ENCODE peak calls at places on chromosomes 3 and 15, in eight cellular contexts. C is hepatocyte; G is mucosa of descending colon; B is GM06990; M is AG04450; T is HFFc6; Q is CD4-positive, alpha-beta T cell; E is RWPE1. F is an unnamed sample.

GRCh38 chr15:36005542-36005941 is 459.6 kb upstream of the DPH6 start:
- DNase-seq in T (no peak), E (no peak), Q (no peak), G (no peak), M (no peak), B (no peak), C (no peak), F (no peak)

GRCh38 chr3:127490271-127491023 is 100.1 kb downstream of the TPRA1 start:
- DNase-seq in E (no peak), G (no peak), B (no peak), T (no peak), M (no peak), C (no peak), Q (no peak), F (no peak)

GRCh38 chr3:128698211-128699011 is 27.6 kb upstream of the RAB7A start:
- DNase-seq in M (no peak), B (no peak), T (no peak), G (peak), C (peak), E (peak), Q (no peak), F (no peak)

GRCh38 chr15:83352124-83352523 is 67.7 kb upstream of the BNC1 start:
- DNase-seq in T (no peak), E (no peak), G (no peak), C (no peak), M (no peak), Q (no peak), B (no peak), F (no peak)

GRCh38 chr3:125437631-125438435 is 62.7 kb upstream of the ZNF148 start:
- DNase-seq in B (no peak), T (no peak), Q (peak), C (peak), M (no peak), E (peak), G (peak), F (no peak)

GRCh38 chr15:91265431-91265940 is 165.4 kb downstream of the SV2B start:
- DNase-seq in B (no peak), E (no peak), C (no peak), T (no peak), G (no peak), M (no peak), Q (no peak), F (no peak)

GRCh38 chr15:73800662-73801345 is 47.7 kb upstream of the INSYN1 start:
- DNase-seq in Q (no peak), B (no peak), M (peak), C (peak), G (peak), E (peak), T (peak), F (no peak)

GRCh38 chr3:195095704-195096036 is 175.3 kb downstream of the XXYLT1 start:
- DNase-seq in G (no peak), C (no peak), Q (no peak), T (no peak), B (no peak), M (no peak), E (no peak), F (no peak)

GRCh38 chr15:35557544-35557943 is 11.6 kb upstream of the DPH6 start:
- DNase-seq in Q (no peak), T (peak), B (no peak), E (peak), C (no peak), G (no peak), M (peak), F (no peak)

GRCh38 chr3:43071313-43071893 is 34.5 kb downstream of the POMGNT2 start:
- DNase-seq in Q (no peak), B (no peak), T (no peak), G (peak), E (no peak), M (no peak), C (no peak), F (no peak)

GRCh38 chr15:76152197-76152596 is 92.4 kb downstream of the TMEM266 start:
- DNase-seq in G (no peak), C (no peak), Q (no peak), B (no peak), T (no peak), M (no peak), E (no peak), F (no peak)

GRCh38 chr3:42180901-42181300 is 85.1 kb downstream of the CCK start:
- DNase-seq in C (no peak), G (peak), Q (no peak), B (no peak), T (no peak), E (no peak), M (no peak), F (no peak)

GRCh38 chr3:156643729-156644389 is 30.5 kb upstream of the TIPARP start:
- DNase-seq in E (no peak), G (peak), C (peak), M (peak), T (no peak), B (peak), Q (no peak), F (no peak)

GRCh38 chr15:70164156-70164900 is 66.6 kb upstream of the TLE3 start:
- DNase-seq in G (no peak), Q (no peak), B (no peak), M (no peak), C (no peak), T (no peak), E (no peak), F (no peak)

GRCh38 chr15:48996276-48996675 is 32.6 kb upstream of the SHC4 start:
- DNase-seq in B (no peak), Q (no peak), T (no peak), E (no peak), G (no peak), C (no peak), M (no peak), F (no peak)

GRCh38 chr3:37494206-37494605 is 319.8 kb upstream of the LRRFIP2 start:
- DNase-seq in B (no peak), M (no peak), T (no peak), E (no peak), Q (no peak), G (no peak), C (no peak), F (no peak)

GRCh38 chr15:80404719-80405553 is 754 bp downstream of the ARNT2 start:
- DNase-seq in T (no peak), M (no peak), Q (no peak), B (no peak), C (peak), G (no peak), E (no peak), F (no peak)

GRCh38 chr3:146550743-146551510 is 6.5 kb upstream of the PLSCR1 start:
- DNase-seq in G (no peak), Q (no peak), C (peak), M (peak), B (no peak), E (peak), T (peak), F (no peak)

GRCh38 chr3:185699927-185700326 is 113.8 kb downstream of the SENP2 start:
- DNase-seq in M (no peak), C (no peak), E (no peak), B (no peak), Q (no peak), G (no peak), T (no peak), F (no peak)

GRCh38 chr15:64050281-64051092 is 4.2 kb upstream of the DAPK2 start:
- DNase-seq in Q (no peak), B (no peak), G (peak), T (no peak), E (no peak), M (no peak), C (peak), F (no peak)

GRCh38 chr3:84439476-84439875 is 519.3 kb upstream of the CADM2 start:
- DNase-seq in M (no peak), Q (no peak), E (no peak), B (no peak), T (no peak), G (no peak), C (no peak), F (no peak)

GRCh38 chr3:107969994-107970896 is 120.6 kb downstream of the CD47 start:
- DNase-seq in T (no peak), B (no peak), Q (no peak), M (no peak), C (peak), E (no peak), G (no peak), F (no peak)

GRCh38 chr15:100725121-100726069 is 123.0 kb downstream of the ASB7 start:
- DNase-seq in C (no peak), M (peak), Q (no peak), B (no peak), T (peak), E (no peak), G (no peak), F (no peak)

GRCh38 chr15:37221671-37222207 is 121.4 kb upstream of the MEIS2 start:
- DNase-seq in E (no peak), Q (no peak), G (no peak), M (no peak), B (no peak), C (no peak), T (no peak), F (no peak)

GRCh38 chr15:95307115-95307514 is 1023.4 kb upstream of the NR2F2 start:
- DNase-seq in E (no peak), Q (no peak), G (no peak), M (no peak), B (no peak), C (no peak), T (no peak), F (no peak)

GRCh38 chr15:66452421-66452820 is 45.1 kb downstream of the SNAPC5 start:
- DNase-seq in M (no peak), E (no peak), G (no peak), C (no peak), T (no peak), B (no peak), Q (no peak), F (no peak)

GRCh38 chr3:186143280-186143679 is 34.4 kb upstream of the ETV5 start:
- DNase-seq in Q (no peak), T (no peak), E (no peak), M (no peak), G (no peak), C (no peak), B (no peak), F (no peak)

GRCh38 chr3:141625506-141625905 is 112.6 kb upstream of the RNF7 start:
- DNase-seq in T (no peak), E (peak), C (no peak), B (no peak), M (no peak), G (no peak), Q (no peak), F (no peak)

GRCh38 chr3:124768812-124769211 is 38.6 kb downstream of the UMPS start:
- DNase-seq in E (peak), M (no peak), G (peak), C (peak), Q (no peak), T (no peak), B (no peak), F (no peak)

GRCh38 chr3:197366301-197367044 is 68.1 kb upstream of the DLG1 start:
- DNase-seq in T (no peak), E (peak), C (no peak), Q (no peak), M (no peak), G (no peak), B (no peak), F (no peak)

GRCh38 chr3:156135921-156136655 is 15.7 kb downstream of the KCNAB1 start:
- DNase-seq in C (no peak), M (no peak), B (no peak), E (no peak), T (no peak), G (no peak), Q (no peak), F (no peak)

GRCh38 chr15:70258369-70259029 is 160.8 kb upstream of the TLE3 start:
- DNase-seq in Q (peak), E (no peak), T (no peak), B (peak), M (no peak), G (peak), C (no peak), F (no peak)

GRCh38 chr3:185737020-185737419 is 87.8 kb downstream of the IGF2BP2 start:
- DNase-seq in Q (no peak), C (no peak), E (peak), T (peak), B (no peak), M (peak), G (no peak), F (no peak)

GRCh38 chr3:124986153-124987143 is 51.9 kb upstream of the MUC13 start:
- DNase-seq in T (peak), C (peak), Q (no peak), B (no peak), E (peak), G (peak), M (peak), F (no peak)

GRCh38 chr15:82624008-82624407 is 23.2 kb downstream of the CPEB1 start:
- DNase-seq in G (no peak), T (peak), E (no peak), C (no peak), Q (no peak), M (no peak), B (no peak), F (no peak)

GRCh38 chr3:65729553-65729952 is 309.2 kb downstream of the MAGI1 start:
- DNase-seq in Q (no peak), B (no peak), C (no peak), T (peak), E (no peak), M (peak), G (peak), F (no peak)

GRCh38 chr3:169699536-169700050 is 36.1 kb upstream of the MECOM start:
- DNase-seq in M (peak), B (no peak), Q (no peak), E (no peak), T (no peak), G (no peak), C (no peak), F (no peak)

GRCh38 chr3:126582286-126582685 is 23.6 kb upstream of the C3orf22 start:
- DNase-seq in T (no peak), B (no peak), M (no peak), E (no peak), C (no peak), G (no peak), Q (no peak), F (no peak)

GRCh38 chr3:117084739-117085270 is 375.2 kb downstream of the TUSC7 start:
- DNase-seq in T (no peak), C (no peak), E (no peak), M (no peak), Q (no peak), B (no peak), G (no peak), F (no peak)
- TF ChIP-seq CTCF in T (no peak), C (no peak), E (no peak), M (no peak), Q (no peak), B (no peak), G (no peak), F (no peak)

DNA sequence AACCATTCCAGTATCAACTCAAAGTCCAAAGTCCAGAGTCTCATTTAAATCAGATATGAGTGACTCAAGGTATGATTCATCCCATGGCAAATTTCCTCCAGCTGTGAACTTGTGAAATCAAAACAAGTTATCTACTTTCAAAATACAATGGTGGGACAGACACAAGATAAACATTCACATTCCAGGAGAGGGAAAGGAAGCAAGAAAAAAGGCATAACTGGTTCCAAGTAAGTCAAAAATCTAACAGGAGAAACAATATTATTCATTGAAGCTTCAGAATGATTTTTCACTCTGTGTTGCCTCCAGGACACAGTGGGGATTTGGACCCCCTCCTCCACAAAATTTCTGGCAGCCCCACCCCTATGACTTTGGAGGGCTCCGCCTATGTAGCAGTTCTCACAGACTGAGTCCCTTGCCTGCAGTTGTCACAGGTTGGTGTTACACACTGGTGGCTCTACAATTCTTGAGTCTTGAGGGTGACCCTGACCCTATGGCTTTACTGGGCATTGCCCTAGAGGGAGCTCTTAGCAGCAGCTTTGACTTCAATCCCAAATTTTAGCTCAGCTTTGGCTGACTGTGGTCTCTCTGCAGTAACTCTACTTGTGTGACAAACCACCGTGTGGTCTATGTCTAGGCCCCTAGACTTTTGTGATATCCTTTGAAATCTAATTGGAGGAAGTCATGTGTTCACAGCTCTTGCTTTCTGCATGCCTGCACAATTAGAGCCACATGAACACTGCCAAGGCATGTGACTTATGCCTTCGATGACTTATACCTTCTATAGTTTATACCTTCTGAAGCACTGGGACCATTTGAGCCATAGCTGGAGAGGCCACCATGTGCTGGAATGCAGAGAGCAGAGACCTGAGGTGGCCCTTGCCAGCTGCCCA is 644.2 kb downstream of the GRM7 start:
- DNase-seq in E (peak), B (no peak), C (peak), M (no peak), G (no peak), Q (no peak), T (peak), F (no peak)
- TF ChIP-seq CTCF in E (no peak), B (no peak), C (no peak), M (no peak), G (no peak), Q (no peak), T (no peak), F (no peak)

GRCh38 chr3:119463171-119464169 is at the start of gene TMEM39A:
- DNase-seq in C (peak), E (peak), M (peak), B (peak), T (peak), Q (peak), G (peak), F (peak)
- TF ChIP-seq CTCF in C (no peak), E (no peak), M (no peak), B (no peak), T (peak), Q (no peak), G (peak), F (no peak)

GRCh38 chr15:60299452-60300047 is 98.2 kb downstream of the ANXA2 start:
- DNase-seq in M (no peak), C (peak), G (peak), E (peak), B (no peak), Q (no peak), T (peak), F (no peak)
- TF ChIP-seq CTCF in M (peak), C (no peak), G (peak), E (peak), B (no peak), Q (no peak), T (peak), F (no peak)

GRCh38 chr3:111972891-111973290 is 5.9 kb upstream of the ABHD10 start:
- DNase-seq in G (no peak), E (no peak), C (no peak), B (no peak), Q (no peak), T (no peak), M (no peak), F (no peak)
- TF ChIP-seq CTCF in G (no peak), E (no peak), C (no peak), B (no peak), Q (no peak), T (no peak), M (no peak), F (no peak)

GRCh38 chr3:154552338-154552737 is 122.3 kb upstream of the GPR149 start:
- DNase-seq in C (no peak), M (no peak), G (no peak), E (no peak), Q (no peak), T (no peak), B (no peak), F (no peak)
- TF ChIP-seq CTCF in C (no peak), M (no peak), G (no peak), E (no peak), Q (no peak), T (no peak), B (peak), F (peak)

GRCh38 chr3:17473761-17474160 is 268.7 kb downstream of the TBC1D5 start:
- DNase-seq in C (no peak), B (no peak), Q (no peak), T (no peak), G (no peak), M (no peak), E (peak), F (no peak)
- TF ChIP-seq CTCF in C (peak), B (no peak), Q (no peak), T (peak), G (no peak), M (peak), E (peak), F (peak)

F was measured in D721Med.